ENCODE peak calls at places on chromosomes 5 and 9, in ten cellular contexts. One of them, this sample, is unnamed.

GRCh38 chr5:116482394-116482793 is 92.2 kb downstream of the SEMA6A start:
- DNase-seq in SK-N-SH: no peak
- DNase-seq in WERI-Rb-1: no peak
- DNase-seq in activated CD8-positive, alpha-beta T cell treated with anti-CD3 and anti-CD28 coated beads for 36 hours: no peak
- DNase-seq in MCF 10A: peak
- DNase-seq in colonic mucosa: no peak
- DNase-seq in tibial artery: no peak
- DNase-seq in AG09319: no peak
- DNase-seq in Calu3: no peak
- DNase-seq in HepG2: no peak
- DNase-seq in this sample: no peak

GRCh38 chr9:109918359-109919163 is 138.6 kb downstream of the PALM2AKAP2 start:
- DNase-seq in SK-N-SH: no peak
- DNase-seq in WERI-Rb-1: no peak
- DNase-seq in activated CD8-positive, alpha-beta T cell treated with anti-CD3 and anti-CD28 coated beads for 36 hours: peak
- DNase-seq in MCF 10A: no peak
- DNase-seq in colonic mucosa: peak
- DNase-seq in tibial artery: no peak
- DNase-seq in AG09319: no peak
- DNase-seq in Calu3: no peak
- DNase-seq in HepG2: no peak
- DNase-seq in this sample: peak

GRCh38 chr9:133226219-133227171 is 17.4 kb upstream of the OBP2B start:
- DNase-seq in SK-N-SH: peak
- DNase-seq in WERI-Rb-1: no peak
- DNase-seq in activated CD8-positive, alpha-beta T cell treated with anti-CD3 and anti-CD28 coated beads for 36 hours: no peak
- DNase-seq in MCF 10A: no peak
- DNase-seq in colonic mucosa: no peak
- DNase-seq in tibial artery: peak
- DNase-seq in AG09319: no peak
- DNase-seq in Calu3: no peak
- DNase-seq in HepG2: no peak
- DNase-seq in this sample: no peak

GRCh38 chr9:28961625-28962024 is 1388.3 kb upstream of the C9orf72 start:
- DNase-seq in SK-N-SH: no peak
- DNase-seq in WERI-Rb-1: no peak
- DNase-seq in activated CD8-positive, alpha-beta T cell treated with anti-CD3 and anti-CD28 coated beads for 36 hours: no peak
- DNase-seq in MCF 10A: no peak
- DNase-seq in colonic mucosa: no peak
- DNase-seq in tibial artery: no peak
- DNase-seq in AG09319: no peak
- DNase-seq in Calu3: no peak
- DNase-seq in HepG2: no peak
- DNase-seq in this sample: no peak

GRCh38 chr5:172731286-172732073 is 39.5 kb downstream of the DUSP1 start:
- DNase-seq in SK-N-SH: no peak
- DNase-seq in WERI-Rb-1: no peak
- DNase-seq in activated CD8-positive, alpha-beta T cell treated with anti-CD3 and anti-CD28 coated beads for 36 hours: no peak
- DNase-seq in MCF 10A: peak
- DNase-seq in colonic mucosa: no peak
- DNase-seq in tibial artery: no peak
- DNase-seq in AG09319: no peak
- DNase-seq in Calu3: peak
- DNase-seq in HepG2: peak
- DNase-seq in this sample: no peak

GRCh38 chr5:139272471-139273321 is 20.8 kb upstream of the MATR3 start:
- DNase-seq in SK-N-SH: no peak
- DNase-seq in WERI-Rb-1: no peak
- DNase-seq in activated CD8-positive, alpha-beta T cell treated with anti-CD3 and anti-CD28 coated beads for 36 hours: peak
- DNase-seq in MCF 10A: peak
- DNase-seq in colonic mucosa: peak
- DNase-seq in tibial artery: no peak
- DNase-seq in AG09319: no peak
- DNase-seq in Calu3: peak
- DNase-seq in HepG2: peak
- DNase-seq in this sample: no peak

GRCh38 chr5:100609594-100609993 is 74.4 kb downstream of the FAM174A start:
- DNase-seq in SK-N-SH: no peak
- DNase-seq in WERI-Rb-1: no peak
- DNase-seq in activated CD8-positive, alpha-beta T cell treated with anti-CD3 and anti-CD28 coated beads for 36 hours: no peak
- DNase-seq in MCF 10A: no peak
- DNase-seq in colonic mucosa: no peak
- DNase-seq in tibial artery: no peak
- DNase-seq in AG09319: no peak
- DNase-seq in Calu3: no peak
- DNase-seq in HepG2: no peak
- DNase-seq in this sample: no peak

GRCh38 chr5:173618927-173619519 is 2.6 kb upstream of the BOD1 start:
- DNase-seq in SK-N-SH: peak
- DNase-seq in WERI-Rb-1: peak
- DNase-seq in activated CD8-positive, alpha-beta T cell treated with anti-CD3 and anti-CD28 coated beads for 36 hours: peak
- DNase-seq in MCF 10A: peak
- DNase-seq in colonic mucosa: peak
- DNase-seq in tibial artery: no peak
- DNase-seq in AG09319: peak
- DNase-seq in Calu3: peak
- DNase-seq in HepG2: peak
- DNase-seq in this sample: peak

GRCh38 chr5:65441800-65442199 is 39.9 kb downstream of the ADAMTS6 start:
- DNase-seq in SK-N-SH: no peak
- DNase-seq in WERI-Rb-1: no peak
- DNase-seq in activated CD8-positive, alpha-beta T cell treated with anti-CD3 and anti-CD28 coated beads for 36 hours: no peak
- DNase-seq in MCF 10A: no peak
- DNase-seq in colonic mucosa: no peak
- DNase-seq in tibial artery: no peak
- DNase-seq in AG09319: no peak
- DNase-seq in Calu3: no peak
- DNase-seq in HepG2: no peak
- DNase-seq in this sample: no peak

GRCh38 chr5:36712719-36713118 is 106.3 kb downstream of the SLC1A3 start:
- DNase-seq in SK-N-SH: no peak
- DNase-seq in WERI-Rb-1: peak
- DNase-seq in activated CD8-positive, alpha-beta T cell treated with anti-CD3 and anti-CD28 coated beads for 36 hours: no peak
- DNase-seq in MCF 10A: no peak
- DNase-seq in colonic mucosa: no peak
- DNase-seq in tibial artery: no peak
- DNase-seq in AG09319: no peak
- DNase-seq in Calu3: no peak
- DNase-seq in HepG2: no peak
- DNase-seq in this sample: no peak

GRCh38 chr5:104928906-104929520 is 1366.4 kb upstream of the NUDT12 start:
- DNase-seq in SK-N-SH: no peak
- DNase-seq in WERI-Rb-1: no peak
- DNase-seq in activated CD8-positive, alpha-beta T cell treated with anti-CD3 and anti-CD28 coated beads for 36 hours: no peak
- DNase-seq in MCF 10A: no peak
- DNase-seq in colonic mucosa: no peak
- DNase-seq in tibial artery: no peak
- DNase-seq in AG09319: no peak
- DNase-seq in Calu3: no peak
- DNase-seq in HepG2: no peak
- DNase-seq in this sample: no peak

GRCh38 chr5:8114597-8115266 is 245.8 kb downstream of the MTRR start:
- DNase-seq in SK-N-SH: no peak
- DNase-seq in WERI-Rb-1: peak
- DNase-seq in activated CD8-positive, alpha-beta T cell treated with anti-CD3 and anti-CD28 coated beads for 36 hours: no peak
- DNase-seq in MCF 10A: no peak
- DNase-seq in colonic mucosa: no peak
- DNase-seq in tibial artery: no peak
- DNase-seq in AG09319: no peak
- DNase-seq in Calu3: no peak
- DNase-seq in HepG2: no peak
- DNase-seq in this sample: no peak

GRCh38 chr5:531101-531748 is 7.0 kb upstream of the SLC9A3 start:
- DNase-seq in SK-N-SH: no peak
- DNase-seq in WERI-Rb-1: no peak
- DNase-seq in activated CD8-positive, alpha-beta T cell treated with anti-CD3 and anti-CD28 coated beads for 36 hours: no peak
- DNase-seq in MCF 10A: no peak
- DNase-seq in colonic mucosa: no peak
- DNase-seq in tibial artery: no peak
- DNase-seq in AG09319: no peak
- DNase-seq in Calu3: no peak
- DNase-seq in HepG2: no peak
- DNase-seq in this sample: no peak

GRCh38 chr9:121154782-121155181 is 46.9 kb downstream of the RAB14 start:
- DNase-seq in SK-N-SH: no peak
- DNase-seq in WERI-Rb-1: no peak
- DNase-seq in activated CD8-positive, alpha-beta T cell treated with anti-CD3 and anti-CD28 coated beads for 36 hours: no peak
- DNase-seq in MCF 10A: peak
- DNase-seq in colonic mucosa: no peak
- DNase-seq in tibial artery: no peak
- DNase-seq in AG09319: no peak
- DNase-seq in Calu3: no peak
- DNase-seq in HepG2: no peak
- DNase-seq in this sample: no peak

GRCh38 chr5:122471031-122471751 is 159.2 kb downstream of the SNCAIP start:
- DNase-seq in SK-N-SH: no peak
- DNase-seq in WERI-Rb-1: no peak
- DNase-seq in activated CD8-positive, alpha-beta T cell treated with anti-CD3 and anti-CD28 coated beads for 36 hours: no peak
- DNase-seq in MCF 10A: no peak
- DNase-seq in colonic mucosa: no peak
- DNase-seq in tibial artery: no peak
- DNase-seq in AG09319: no peak
- DNase-seq in Calu3: no peak
- DNase-seq in HepG2: no peak
- DNase-seq in this sample: no peak

GRCh38 chr5:122470365-122470764 is 158.3 kb downstream of the SNCAIP start:
- DNase-seq in SK-N-SH: no peak
- DNase-seq in WERI-Rb-1: no peak
- DNase-seq in activated CD8-positive, alpha-beta T cell treated with anti-CD3 and anti-CD28 coated beads for 36 hours: no peak
- DNase-seq in MCF 10A: no peak
- DNase-seq in colonic mucosa: no peak
- DNase-seq in tibial artery: no peak
- DNase-seq in AG09319: no peak
- DNase-seq in Calu3: no peak
- DNase-seq in HepG2: no peak
- DNase-seq in this sample: no peak

GRCh38 chr5:122465994-122466393 is 154.0 kb downstream of the SNCAIP start:
- DNase-seq in SK-N-SH: no peak
- DNase-seq in WERI-Rb-1: no peak
- DNase-seq in activated CD8-positive, alpha-beta T cell treated with anti-CD3 and anti-CD28 coated beads for 36 hours: no peak
- DNase-seq in MCF 10A: no peak
- DNase-seq in colonic mucosa: no peak
- DNase-seq in tibial artery: no peak
- DNase-seq in AG09319: no peak
- DNase-seq in Calu3: no peak
- DNase-seq in HepG2: no peak
- DNase-seq in this sample: no peak

GRCh38 chr5:122469520-122469919 is 157.5 kb downstream of the SNCAIP start:
- DNase-seq in SK-N-SH: no peak
- DNase-seq in WERI-Rb-1: no peak
- DNase-seq in activated CD8-positive, alpha-beta T cell treated with anti-CD3 and anti-CD28 coated beads for 36 hours: no peak
- DNase-seq in MCF 10A: no peak
- DNase-seq in colonic mucosa: no peak
- DNase-seq in tibial artery: no peak
- DNase-seq in AG09319: no peak
- DNase-seq in Calu3: no peak
- DNase-seq in HepG2: no peak
- DNase-seq in this sample: no peak

DNA sequence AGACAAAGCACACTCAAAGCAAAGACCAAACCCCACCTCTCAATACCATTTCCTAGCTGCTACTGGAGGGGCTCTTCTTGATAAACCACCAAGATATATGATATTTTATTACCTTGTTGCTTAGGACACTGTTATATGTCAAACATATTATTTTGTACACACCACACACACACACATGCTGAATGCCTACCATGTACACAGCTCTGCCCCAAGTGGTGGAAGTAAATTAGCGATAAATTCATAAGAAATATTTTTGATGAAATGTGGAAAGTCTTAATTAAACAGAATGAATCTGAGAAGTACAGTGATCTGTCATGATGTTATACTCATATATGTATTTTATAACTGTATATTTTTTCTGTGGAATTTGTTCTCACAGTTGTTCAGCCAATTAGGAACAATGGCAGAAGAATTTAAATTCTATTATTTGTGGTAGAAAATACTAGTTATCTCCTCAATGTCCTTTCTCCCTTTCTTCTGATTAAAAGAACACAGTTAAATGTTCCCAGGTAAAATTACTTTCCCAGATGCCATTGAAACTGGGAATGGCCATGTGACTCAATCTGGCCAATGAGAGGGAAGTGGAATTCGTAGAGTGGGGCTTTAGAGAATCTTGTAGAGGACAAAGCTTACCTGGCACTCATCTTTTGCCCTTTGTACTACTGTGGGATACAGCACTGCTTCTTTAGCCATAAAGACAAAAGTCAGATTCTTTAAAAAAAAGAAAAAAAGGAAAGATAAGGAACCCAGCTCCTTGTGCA is 156.5 kb downstream of the SNCAIP start:
- DNase-seq in SK-N-SH: no peak
- DNase-seq in WERI-Rb-1: no peak
- DNase-seq in activated CD8-positive, alpha-beta T cell treated with anti-CD3 and anti-CD28 coated beads for 36 hours: no peak
- DNase-seq in MCF 10A: no peak
- DNase-seq in colonic mucosa: no peak
- DNase-seq in tibial artery: no peak
- DNase-seq in AG09319: no peak
- DNase-seq in Calu3: no peak
- DNase-seq in HepG2: no peak
- DNase-seq in this sample: no peak
- TF ChIP-seq CTCF in SK-N-SH: peak
- TF ChIP-seq CTCF in WERI-Rb-1: no peak
- TF ChIP-seq CTCF in activated CD8-positive, alpha-beta T cell treated with anti-CD3 and anti-CD28 coated beads for 36 hours: no peak
- TF ChIP-seq CTCF in MCF 10A: peak
- TF ChIP-seq CTCF in colonic mucosa: no peak
- TF ChIP-seq CTCF in tibial artery: no peak
- TF ChIP-seq CTCF in AG09319: no peak
- TF ChIP-seq CTCF in Calu3: no peak
- TF ChIP-seq CTCF in HepG2: no peak
- TF ChIP-seq CTCF in this sample: no peak

GRCh38 chr9:22100626-22101025 is 91.5 kb upstream of the CDKN2B start:
- DNase-seq in SK-N-SH: no peak
- DNase-seq in WERI-Rb-1: no peak
- DNase-seq in activated CD8-positive, alpha-beta T cell treated with anti-CD3 and anti-CD28 coated beads for 36 hours: no peak
- DNase-seq in MCF 10A: no peak
- DNase-seq in colonic mucosa: no peak
- DNase-seq in tibial artery: no peak
- DNase-seq in AG09319: no peak
- DNase-seq in Calu3: no peak
- DNase-seq in HepG2: no peak
- DNase-seq in this sample: no peak
- TF ChIP-seq CTCF in SK-N-SH: peak
- TF ChIP-seq CTCF in WERI-Rb-1: no peak
- TF ChIP-seq CTCF in activated CD8-positive, alpha-beta T cell treated with anti-CD3 and anti-CD28 coated beads for 36 hours: no peak
- TF ChIP-seq CTCF in MCF 10A: no peak
- TF ChIP-seq CTCF in colonic mucosa: no peak
- TF ChIP-seq CTCF in tibial artery: no peak
- TF ChIP-seq CTCF in AG09319: no peak
- TF ChIP-seq CTCF in Calu3: no peak
- TF ChIP-seq CTCF in HepG2: no peak
- TF ChIP-seq CTCF in this sample: no peak

GRCh38 chr5:6287136-6287535 is 91.2 kb downstream of the MED10 start:
- DNase-seq in SK-N-SH: no peak
- DNase-seq in WERI-Rb-1: no peak
- DNase-seq in activated CD8-positive, alpha-beta T cell treated with anti-CD3 and anti-CD28 coated beads for 36 hours: no peak
- DNase-seq in MCF 10A: no peak
- DNase-seq in colonic mucosa: no peak
- DNase-seq in tibial artery: no peak
- DNase-seq in AG09319: no peak
- DNase-seq in Calu3: no peak
- DNase-seq in HepG2: no peak
- DNase-seq in this sample: no peak
- TF ChIP-seq CTCF in SK-N-SH: no peak
- TF ChIP-seq CTCF in WERI-Rb-1: no peak
- TF ChIP-seq CTCF in activated CD8-positive, alpha-beta T cell treated with anti-CD3 and anti-CD28 coated beads for 36 hours: no peak
- TF ChIP-seq CTCF in MCF 10A: no peak
- TF ChIP-seq CTCF in colonic mucosa: no peak
- TF ChIP-seq CTCF in tibial artery: no peak
- TF ChIP-seq CTCF in AG09319: no peak
- TF ChIP-seq CTCF in Calu3: no peak
- TF ChIP-seq CTCF in HepG2: no peak
- TF ChIP-seq CTCF in this sample: no peak

GRCh38 chr5:13278148-13278547 is 666.3 kb downstream of the DNAH5 start:
- DNase-seq in SK-N-SH: peak
- DNase-seq in WERI-Rb-1: no peak
- DNase-seq in activated CD8-positive, alpha-beta T cell treated with anti-CD3 and anti-CD28 coated beads for 36 hours: no peak
- DNase-seq in MCF 10A: no peak
- DNase-seq in colonic mucosa: no peak
- DNase-seq in tibial artery: no peak
- DNase-seq in AG09319: no peak
- DNase-seq in Calu3: no peak
- DNase-seq in HepG2: no peak
- DNase-seq in this sample: no peak
- TF ChIP-seq CTCF in SK-N-SH: peak
- TF ChIP-seq CTCF in WERI-Rb-1: peak
- TF ChIP-seq CTCF in activated CD8-positive, alpha-beta T cell treated with anti-CD3 and anti-CD28 coated beads for 36 hours: no peak
- TF ChIP-seq CTCF in MCF 10A: peak
- TF ChIP-seq CTCF in colonic mucosa: no peak
- TF ChIP-seq CTCF in tibial artery: no peak
- TF ChIP-seq CTCF in AG09319: peak
- TF ChIP-seq CTCF in Calu3: no peak
- TF ChIP-seq CTCF in HepG2: no peak
- TF ChIP-seq CTCF in this sample: no peak

This sample was measured in GM20000.